ENCODE peak calls at places on chromosomes 5 and 9, in five cellular contexts. D, M, Z, W and V are unnamed samples.

GRCh38 chr9:78620764-78621163 is 323.8 kb downstream of the PSAT1 start:
- DNase-seq in D (no peak), M (no peak), Z (no peak), W (no peak), V (no peak)

GRCh38 chr5:151002250-151002649 is 18.1 kb upstream of the GPX3 start:
- DNase-seq in D (peak), M (no peak), Z (peak), W (peak), V (no peak)

GRCh38 chr9:127562841-127563523 is 49.1 kb upstream of the STXBP1 start:
- DNase-seq in D (no peak), M (no peak), Z (no peak), W (no peak), V (no peak)

GRCh38 chr9:137114613-137115393 is at the start of gene DPP7:
- DNase-seq in D (no peak), M (no peak), Z (peak), W (no peak), V (no peak)

GRCh38 chr5:42830924-42831323 is 19.2 kb upstream of the SELENOP start:
- DNase-seq in D (no peak), M (no peak), Z (no peak), W (no peak), V (no peak)

GRCh38 chr9:89658401-89658800 is 53.6 kb downstream of the GADD45G start:
- DNase-seq in D (no peak), M (no peak), Z (no peak), W (no peak), V (no peak)

GRCh38 chr5:122547219-122547618 is 227.7 kb upstream of the SNX2 start:
- DNase-seq in D (no peak), M (no peak), Z (no peak), W (no peak), V (no peak)

GRCh38 chr5:10856646-10857332 is 95.8 kb upstream of the DAP start:
- DNase-seq in D (no peak), M (peak), Z (peak), W (peak), V (peak)

GRCh38 chr5:133467325-133467700 is 145.0 kb downstream of the FSTL4 start:
- DNase-seq in D (no peak), M (no peak), Z (no peak), W (no peak), V (no peak)

GRCh38 chr5:54457094-54457531 is 1.6 kb downstream of the HSPB3 start:
- DNase-seq in D (no peak), M (no peak), Z (peak), W (peak), V (no peak)

GRCh38 chr5:37871023-37871815 is 31.4 kb upstream of the GDNF start:
- DNase-seq in D (no peak), M (no peak), Z (no peak), W (no peak), V (no peak)

GRCh38 chr9:137969008-137969407 is 91.4 kb downstream of the CACNA1B start:
- DNase-seq in D (no peak), M (no peak), Z (no peak), W (no peak), V (no peak)

GRCh38 chr5:52710310-52710971 is 77.3 kb upstream of the ITGA1 start:
- DNase-seq in D (no peak), M (no peak), Z (no peak), W (no peak), V (no peak)

GRCh38 chr9:72945391-72945790 is 7.5 kb downstream of the ALDH1A1 start:
- DNase-seq in D (no peak), M (no peak), Z (no peak), W (no peak), V (no peak)

GRCh38 chr5:53490747-53491146 is 10.3 kb downstream of the FST start:
- DNase-seq in D (no peak), M (no peak), Z (no peak), W (peak), V (no peak)

GRCh38 chr9:122614362-122614761 is at the start of gene OR1Q1:
- DNase-seq in D (no peak), M (no peak), Z (no peak), W (no peak), V (no peak)

GRCh38 chr9:85290019-85290418 is 451.7 kb downstream of the AGTPBP1 start:
- DNase-seq in D (no peak), M (no peak), Z (no peak), W (no peak), V (no peak)

GRCh38 chr5:179154991-179155955 is 95.1 kb downstream of the ZNF354C start:
- DNase-seq in D (no peak), M (peak), Z (no peak), W (no peak), V (no peak)

GRCh38 chr5:78647838-78648358 is 674 bp downstream of the LHFPL2 start:
- DNase-seq in D (no peak), M (peak), Z (no peak), W (no peak), V (no peak)

GRCh38 chr9:77714077-77714549 is 66.0 kb upstream of the GNA14 start:
- DNase-seq in D (no peak), M (no peak), Z (no peak), W (no peak), V (no peak)

GRCh38 chr9:6855860-6856259 is 98.1 kb downstream of the KDM4C start:
- DNase-seq in D (no peak), M (no peak), Z (no peak), W (no peak), V (no peak)

GRCh38 chr5:76472338-76473336 is 69.6 kb downstream of the IQGAP2 start:
- DNase-seq in D (no peak), M (no peak), Z (peak), W (peak), V (no peak)

GRCh38 chr5:150022163-150022540 is 21.6 kb downstream of the HMGXB3 start:
- DNase-seq in D (peak), M (no peak), Z (no peak), W (no peak), V (no peak)

GRCh38 chr9:38126730-38127129 is 57.7 kb upstream of the SHB start:
- DNase-seq in D (no peak), M (no peak), Z (no peak), W (no peak), V (no peak)
- TF ChIP-seq ATF3 in D (no peak), M (no peak), Z (no peak), W (no peak), V (no peak)

GRCh38 chr5:16411235-16411634 is 54.4 kb downstream of the ZNF622 start:
- DNase-seq in D (no peak), M (no peak), Z (no peak), W (no peak), V (no peak)

GRCh38 chr5:16413461-16413860 is 52.1 kb downstream of the ZNF622 start:
- DNase-seq in D (no peak), M (no peak), Z (no peak), W (no peak), V (no peak)

GRCh38 chr5:16412556-16412955 is 53.0 kb downstream of the ZNF622 start:
- DNase-seq in D (no peak), M (no peak), Z (no peak), W (no peak), V (no peak)

GRCh38 chr5:16410338-16410737 is 55.3 kb downstream of the ZNF622 start:
- DNase-seq in D (no peak), M (no peak), Z (no peak), W (no peak), V (no peak)

DNA sequence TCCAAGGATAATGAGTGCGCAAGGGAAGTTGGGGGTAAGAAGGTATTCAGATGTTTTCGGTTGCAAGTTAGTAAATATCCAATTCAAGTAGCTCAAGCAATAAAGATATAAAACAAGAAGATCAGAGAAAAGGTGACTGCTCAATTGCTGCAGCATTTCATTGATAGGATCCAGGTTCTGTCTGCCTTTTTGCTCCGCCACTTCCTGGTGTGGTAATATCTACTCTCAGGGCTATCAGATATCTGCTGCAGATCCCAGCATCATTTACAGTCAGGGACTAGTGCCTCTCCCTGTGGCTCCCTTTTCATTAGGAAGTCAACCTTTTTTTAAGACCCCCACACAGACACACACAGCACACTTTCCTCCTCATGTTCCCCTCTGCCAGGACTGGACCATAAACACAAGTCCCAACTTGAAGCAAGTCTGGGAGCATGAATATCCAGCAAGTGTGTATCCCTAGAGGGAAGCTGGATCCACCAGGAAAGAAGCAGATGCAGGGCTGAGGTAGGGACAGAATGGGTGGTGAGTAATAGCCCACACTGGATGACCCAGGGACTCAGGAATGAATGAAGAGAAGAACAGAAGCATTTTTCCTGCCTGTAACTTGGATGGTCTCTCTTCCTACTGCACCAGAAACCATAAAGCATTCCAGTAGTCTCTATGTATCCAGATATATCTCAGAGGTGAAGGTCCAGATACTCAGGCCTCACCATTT is 53.7 kb downstream of the ZNF622 start:
- DNase-seq in D (no peak), M (no peak), Z (no peak), W (no peak), V (no peak)
- TF ChIP-seq ATF3 in D (no peak), M (no peak), Z (no peak), W (no peak), V (no peak)

DNA sequence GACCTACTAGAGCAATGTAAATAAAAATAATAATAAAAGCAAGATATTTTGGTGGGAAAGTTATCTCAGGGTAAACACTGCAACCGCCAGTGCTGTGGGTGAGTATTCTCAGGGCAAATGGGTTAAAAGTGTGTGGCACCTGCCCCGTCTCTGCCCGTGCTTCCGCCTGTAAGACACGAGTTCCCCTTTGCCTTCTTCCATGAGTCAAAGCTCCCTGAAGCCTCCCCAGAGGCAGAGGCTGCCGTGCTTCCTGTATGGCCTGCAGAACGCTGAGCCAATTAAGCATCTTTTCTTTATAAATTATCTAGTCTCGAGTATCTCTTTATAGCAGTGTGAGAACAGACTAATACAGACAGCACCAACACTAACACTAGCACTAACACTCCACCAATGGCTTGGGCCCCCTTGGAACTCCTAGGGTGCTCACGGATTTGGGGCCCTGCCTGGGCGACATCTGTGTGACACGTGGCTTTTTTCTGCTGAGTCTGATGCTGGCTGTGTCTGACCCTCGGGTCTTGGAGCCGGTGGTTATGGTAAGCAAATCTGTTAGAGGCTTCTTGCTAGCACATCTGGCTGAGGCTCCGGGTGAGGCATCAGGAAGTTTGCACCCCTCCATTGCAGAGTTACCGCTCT is 10.6 kb downstream of the PLEKHG4B start:
- DNase-seq in D (no peak), M (no peak), Z (no peak), W (no peak), V (no peak)
- TF ChIP-seq ATF3 in D (no peak), M (no peak), Z (no peak), W (no peak), V (no peak)

GRCh38 chr9:5511935-5512580 is 1.7 kb downstream of the PDCD1LG2 start:
- DNase-seq in D (no peak), M (no peak), Z (no peak), W (no peak), V (no peak)
- TF ChIP-seq ATF3 in D (no peak), M (no peak), Z (no peak), W (no peak), V (no peak)

DNA sequence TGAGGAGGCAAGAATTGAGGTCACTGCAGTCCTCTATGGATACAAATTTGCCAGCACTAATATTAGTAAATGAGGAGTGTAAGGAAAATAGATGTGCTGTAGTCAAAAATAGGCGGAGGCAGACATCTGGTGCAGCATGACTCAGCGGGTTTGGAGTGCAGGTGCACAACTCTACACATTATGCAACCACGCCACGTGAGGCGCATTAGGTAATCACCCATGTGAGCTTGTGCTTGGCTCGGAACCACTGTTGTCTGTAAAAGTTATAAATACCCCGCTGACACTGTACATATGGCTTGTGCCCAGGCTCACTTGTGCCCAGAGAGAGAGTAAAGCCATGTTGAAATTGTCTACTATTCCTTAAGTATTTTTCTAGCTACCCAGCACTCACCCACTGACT is 623.5 kb upstream of the NUDT12 start:
- DNase-seq in D (peak), M (peak), Z (peak), W (no peak), V (no peak)
- TF ChIP-seq ATF3 in D (no peak), M (no peak), Z (no peak), W (no peak), V (no peak)

GRCh38 chr9:16425572-16425971 is 444.9 kb downstream of the BNC2 start:
- DNase-seq in D (no peak), M (no peak), Z (no peak), W (no peak), V (no peak)
- TF ChIP-seq ATF3 in D (no peak), M (no peak), Z (no peak), W (no peak), V (no peak)

GRCh38 chr5:103801681-103802080 is 239.1 kb upstream of the NUDT12 start:
- DNase-seq in D (no peak), M (no peak), Z (no peak), W (no peak), V (no peak)
- TF ChIP-seq ATF3 in D (no peak), M (no peak), Z (no peak), W (no peak), V (no peak)